ENCODE peak calls at places on chromosomes 12 and 14, in seven cellular contexts. J is pancreas; B is activated T-helper 9 cell treated with anti-CD3 and anti-CD28 coated beads, Interleukin-2, amount 50 U/mL, for 16 hours; Y is AG10803; M is NCI-H82; G is HEK293T; N is cardiac fibroblast. R is an unnamed sample.

GRCh38 chr12:132743831-132744230 is 17.8 kb downstream of the ANKLE2 start:
- DNase-seq in G (no peak), B (no peak), M (no peak), N (no peak), J (no peak), Y (no peak), R (no peak)

GRCh38 chr14:59664741-59665140 is 88.1 kb upstream of the CCDC175 start:
- DNase-seq in M (no peak), G (no peak), N (no peak), Y (no peak), B (no peak), J (no peak), R (no peak)

GRCh38 chr14:66507722-66508546 is at the start of gene GPHN:
- DNase-seq in Y (peak; percentile 98), J (peak; percentile 97), B (peak; percentile 85), M (peak; percentile 98), N (peak; percentile 99), G (peak; percentile 87), R (peak; percentile 98)

GRCh38 chr14:103535891-103536565 is 7.0 kb downstream of the TRMT61A start:
- DNase-seq in B (no peak), N (no peak), G (no peak), J (peak; percentile 58), Y (no peak), M (no peak), R (no peak)

GRCh38 chr12:66210840-66211239 is 21.8 kb downstream of the IRAK3 start:
- DNase-seq in M (no peak), G (no peak), J (no peak), B (no peak), N (peak; percentile 48), Y (peak; percentile 41), R (no peak)

GRCh38 chr12:31206038-31206670 is 119.8 kb downstream of the SINHCAF start:
- DNase-seq in M (no peak), Y (peak; percentile 63), J (no peak), B (no peak), N (peak; percentile 99), G (no peak), R (no peak)

GRCh38 chr14:69002069-69002468 is 23.0 kb upstream of the ACTN1 start:
- DNase-seq in B (no peak), M (peak; percentile 9), J (no peak), N (peak; percentile 55), Y (peak; percentile 18), G (peak; percentile 30), R (no peak)

GRCh38 chr12:4450551-4451112 is 5.0 kb upstream of the FGF6 start:
- DNase-seq in N (no peak), B (no peak), M (no peak), J (no peak), G (no peak), Y (no peak), R (no peak)

GRCh38 chr14:50018236-50019210 is 97.8 kb downstream of the VCPKMT start:
- DNase-seq in Y (peak; percentile 43), G (no peak), N (peak; percentile 52), B (no peak), M (no peak), J (no peak), R (no peak)

GRCh38 chr12:102169922-102170698 is 27.5 kb downstream of the PMCH start:
- DNase-seq in M (peak; percentile 54), J (no peak), G (peak; percentile 12), B (no peak), Y (peak; percentile 22), N (peak; percentile 58), R (no peak)

GRCh38 chr14:24678801-24679247 is 44.8 kb upstream of the GZMB start:
- DNase-seq in N (peak; percentile 92), B (peak; percentile 64), M (peak; percentile 88), Y (peak; percentile 88), G (peak; percentile 84), J (peak; percentile 41), R (no peak)

GRCh38 chr12:105292705-105293104 is 37.8 kb upstream of the C12orf75 start:
- DNase-seq in Y (peak; percentile 23), N (peak; percentile 70), J (no peak), M (no peak), G (no peak), B (no peak), R (no peak)

GRCh38 chr14:86865934-86866333 is 1127.0 kb downstream of the GALC start:
- DNase-seq in N (no peak), J (no peak), G (no peak), Y (no peak), M (no peak), B (no peak), R (no peak)

GRCh38 chr14:90850487-90850886 is 34.3 kb upstream of the TTC7B start:
- DNase-seq in N (peak; percentile 83), B (no peak), J (no peak), M (no peak), Y (peak; percentile 47), G (no peak), R (no peak)

GRCh38 chr12:19666070-19666469 is 226.8 kb downstream of the AEBP2 start:
- DNase-seq in N (no peak), Y (no peak), G (no peak), B (no peak), M (no peak), J (no peak), R (no peak)

GRCh38 chr14:23661542-23661941 is 25.4 kb downstream of the DHRS2 start:
- DNase-seq in G (no peak), B (no peak), Y (no peak), M (peak; percentile 71), J (no peak), N (no peak), R (no peak)

GRCh38 chr12:13093191-13093849 is 10.1 kb downstream of the GSG1 start:
- DNase-seq in N (peak; percentile 62), M (peak; percentile 88), G (peak; percentile 16), B (no peak), J (no peak), Y (peak; percentile 50), R (no peak)

GRCh38 chr12:64124511-64125197 is 97.4 kb downstream of the KICS2 start:
- DNase-seq in M (no peak), B (no peak), J (no peak), G (no peak), N (peak; percentile 26), Y (peak; percentile 39), R (no peak)

GRCh38 chr14:104930526-104931322 is 6.0 kb downstream of the PLD4 start:
- DNase-seq in Y (no peak), B (no peak), M (no peak), N (no peak), J (peak; percentile 76), G (peak; percentile 6), R (no peak)

GRCh38 chr12:6295187-6295811 is 15.2 kb upstream of the PLEKHG6 start:
- DNase-seq in G (no peak), N (peak; percentile 92), M (no peak), J (no peak), B (no peak), Y (peak; percentile 87), R (no peak)

GRCh38 chr12:14356147-14356546 is 9.3 kb upstream of the ATF7IP start:
- DNase-seq in G (no peak), J (no peak), M (no peak), Y (peak; percentile 9), B (no peak), N (no peak), R (no peak)

GRCh38 chr14:35374273-35374681 is 30.3 kb downstream of the NFKBIA start:
- DNase-seq in G (no peak), N (peak; percentile 99), J (no peak), M (no peak), Y (peak; percentile 99), B (no peak), R (no peak)

GRCh38 chr12:92199846-92200576 is 54.4 kb upstream of the BTG1 start:
- DNase-seq in Y (peak; percentile 36), B (no peak), J (no peak), G (no peak), N (peak; percentile 84), M (no peak), R (no peak)

GRCh38 chr12:78863482-78864427 is 819 bp upstream of the SYT1 start:
- DNase-seq in B (no peak), J (peak; percentile 65), N (peak; percentile 57), Y (peak; percentile 6), M (peak; percentile 97), G (peak; percentile 61), R (peak; percentile 43)

R was measured in upper lobe of left lung.